ENCODE peak calls at places on chromosomes 6 and 20, in six cellular contexts. I is H1, S is IMR-90, D is neuronal stem cell, T is mesenchymal stem cell, L is trophoblast cell. Y is an unnamed sample.

GRCh38 chr20:9319687-9320384 is 194.6 kb upstream of the LAMP5 start:
- DNase-seq in I (no peak), S (no peak), D (no peak), T (peak), L (peak), Y (no peak)

GRCh38 chr20:47956261-47956995 is 171.1 kb upstream of the SULF2 start:
- DNase-seq in I (no peak), S (no peak), D (no peak), T (no peak), L (no peak), Y (no peak)

GRCh38 chr6:5205877-5206840 is 54.6 kb downstream of the LYRM4 start:
- DNase-seq in I (no peak), S (peak), D (no peak), T (peak), L (peak), Y (no peak)

GRCh38 chr20:19986419-19986818 is 30.7 kb upstream of the NAA20 start:
- DNase-seq in I (no peak), S (peak), D (no peak), T (peak), L (peak), Y (no peak)

GRCh38 chr6:163753430-163753829 is 338.9 kb downstream of the QKI start:
- DNase-seq in I (no peak), S (no peak), D (no peak), T (no peak), L (peak), Y (no peak)

GRCh38 chr6:145082359-145082758 is 653.0 kb downstream of the EPM2A start:
- DNase-seq in I (no peak), S (no peak), D (no peak), T (no peak), L (no peak), Y (no peak)

GRCh38 chr6:294656-295565 is 2.6 kb downstream of the DUSP22 start:
- DNase-seq in I (peak), S (no peak), D (no peak), T (no peak), L (no peak), Y (no peak)

GRCh38 chr20:6959900-6960312 is 192.4 kb downstream of the BMP2 start:
- DNase-seq in I (no peak), S (no peak), D (no peak), T (no peak), L (peak), Y (no peak)

GRCh38 chr6:41594326-41594725 is 43.9 kb upstream of the MDFI start:
- DNase-seq in I (no peak), S (no peak), D (no peak), T (no peak), L (no peak), Y (no peak)

GRCh38 chr20:23923891-23924435 is 44.4 kb upstream of the CST5 start:
- DNase-seq in I (no peak), S (no peak), D (no peak), T (no peak), L (no peak), Y (no peak)

GRCh38 chr6:18308070-18308735 is 43.9 kb upstream of the DEK start:
- DNase-seq in I (no peak), S (peak), D (no peak), T (peak), L (peak), Y (no peak)

GRCh38 chr6:164129218-164129617 is 714.7 kb downstream of the QKI start:
- DNase-seq in I (no peak), S (no peak), D (no peak), T (no peak), L (no peak), Y (no peak)

GRCh38 chr20:3563548-3564177 is 92.8 kb downstream of the ATRN start:
- DNase-seq in I (no peak), S (peak), D (peak), T (peak), L (peak), Y (no peak)

GRCh38 chr6:30163090-30163917 is at the start of gene TRIM15:
- DNase-seq in I (no peak), S (no peak), D (no peak), T (no peak), L (no peak), Y (peak)

GRCh38 chr6:144325232-144325631 is 40.1 kb downstream of the UTRN start:
- DNase-seq in I (no peak), S (no peak), D (no peak), T (no peak), L (no peak), Y (no peak)

GRCh38 chr6:35810831-35811698 is 5.9 kb downstream of the LHFPL5 start:
- DNase-seq in I (no peak), S (peak), D (no peak), T (peak), L (peak), Y (no peak)

GRCh38 chr6:159701413-159701999 is 8.5 kb upstream of the SOD2 start:
- DNase-seq in I (no peak), S (peak), D (no peak), T (peak), L (peak), Y (no peak)

GRCh38 chr6:104633125-104633524 is 226.6 kb downstream of the HACE1 start:
- DNase-seq in I (no peak), S (no peak), D (no peak), T (peak), L (no peak), Y (no peak)

GRCh38 chr20:53859684-53860083 is 210.7 kb downstream of the BCAS1 start:
- DNase-seq in I (no peak), S (no peak), D (no peak), T (no peak), L (no peak), Y (no peak)

GRCh38 chr20:59063358-59064213 is 21.0 kb upstream of the PRELID3B start:
- DNase-seq in I (no peak), S (peak), D (peak), T (peak), L (peak), Y (no peak)

GRCh38 chr20:7196481-7196880 is 429.0 kb downstream of the BMP2 start:
- DNase-seq in I (no peak), S (no peak), D (no peak), T (no peak), L (no peak), Y (no peak)

GRCh38 chr6:235763-236360 is 56.4 kb upstream of the DUSP22 start:
- DNase-seq in I (no peak), S (peak), D (no peak), T (peak), L (no peak), Y (no peak)

GRCh38 chr6:67199425-67199824 is 1435.7 kb upstream of the ADGRB3 start:
- DNase-seq in I (no peak), S (no peak), D (no peak), T (no peak), L (no peak), Y (no peak)

GRCh38 chr6:28648878-28649375 is 123.2 kb downstream of the GPX5 start:
- DNase-seq in I (peak), S (no peak), D (no peak), T (no peak), L (no peak), Y (no peak)

GRCh38 chr6:56573624-56574023 is 69.1 kb downstream of the DST start:
- DNase-seq in I (no peak), S (peak), D (no peak), T (peak), L (no peak), Y (no peak)

DNA sequence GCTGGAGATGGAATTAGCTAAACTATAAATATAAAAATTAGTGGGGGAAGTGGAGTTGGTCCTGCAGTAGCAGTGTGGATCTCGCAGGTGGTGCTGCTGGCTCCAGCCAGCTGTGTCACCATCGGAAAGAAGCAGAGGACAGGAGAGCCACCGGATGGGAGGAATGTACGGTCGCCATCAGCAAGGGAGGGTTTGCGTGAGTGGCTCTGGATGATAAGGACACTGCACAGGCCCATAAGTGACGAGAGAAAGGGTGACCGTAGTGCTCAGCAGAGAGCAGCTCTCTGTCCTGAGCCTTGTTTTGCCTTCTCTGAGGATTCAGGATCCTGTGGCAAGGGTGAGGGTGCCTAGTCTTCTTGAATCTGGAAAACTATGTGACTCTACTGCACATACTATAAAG is 378.7 kb downstream of the ZFAND3 start:
- DNase-seq in I (no peak), S (no peak), D (no peak), T (no peak), L (no peak), Y (no peak)
- H3K14ac ChIP-seq in I (no peak), S (no peak), D (no peak), T (no peak), L (no peak), Y (no peak)

DNA sequence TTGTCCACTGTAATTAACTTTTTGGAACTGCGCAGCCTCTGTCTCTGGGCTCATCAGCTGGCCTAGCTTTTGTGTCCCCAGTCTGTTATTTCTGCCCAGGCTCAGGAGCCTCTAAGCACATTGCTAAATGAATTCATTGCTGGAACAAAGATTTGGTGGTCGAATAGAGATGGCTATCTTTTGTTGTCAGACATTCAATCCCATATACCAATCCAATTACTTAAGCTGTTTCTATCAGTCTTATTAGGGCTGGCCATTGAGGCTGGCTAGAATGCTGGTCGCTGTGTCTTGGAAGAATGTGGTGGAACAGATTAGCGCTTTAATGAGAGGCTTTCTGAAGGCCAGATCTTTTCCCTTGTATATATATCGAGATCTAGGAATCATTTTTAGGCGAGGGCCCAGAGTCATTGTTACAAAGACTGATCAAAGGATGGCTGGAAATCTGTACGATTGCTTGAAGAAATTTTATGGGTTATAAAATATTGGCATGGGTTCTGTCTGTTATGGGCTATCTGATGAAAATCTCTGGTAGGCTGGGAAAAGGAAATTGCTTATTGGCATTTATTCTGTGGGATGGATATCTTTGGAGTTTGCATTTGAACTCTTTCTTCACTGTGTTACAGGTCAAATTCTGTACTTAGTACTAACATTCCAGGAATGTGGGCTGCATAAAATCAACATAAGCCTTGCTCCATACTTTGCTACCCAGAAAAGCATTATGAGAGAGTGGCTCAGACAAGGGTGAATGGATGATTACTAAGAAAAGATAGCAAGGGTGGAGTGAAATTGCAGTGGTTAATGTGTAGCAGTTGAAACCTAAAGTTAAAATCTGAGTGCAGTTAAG is 34.8 kb upstream of the JAG1 start:
- DNase-seq in I (no peak), S (peak), D (peak), T (peak), L (no peak), Y (no peak)
- H3K4me2 ChIP-seq in I (no peak), S (peak), D (peak), T (no peak), L (no peak), Y (no peak)

GRCh38 chr6:118982256-118982911 is 47.4 kb upstream of the MCM9 start:
- DNase-seq in I (no peak), S (no peak), D (no peak), T (no peak), L (no peak), Y (no peak)

GRCh38 chr6:118985123-118985830 is 50.3 kb upstream of the MCM9 start:
- DNase-seq in I (no peak), S (no peak), D (no peak), T (no peak), L (no peak), Y (no peak)

GRCh38 chr6:118984342-118984741 is 49.4 kb upstream of the MCM9 start:
- DNase-seq in I (no peak), S (no peak), D (no peak), T (no peak), L (no peak), Y (no peak)

GRCh38 chr6:118992186-118992795 is 57.3 kb upstream of the MCM9 start:
- DNase-seq in I (no peak), S (no peak), D (no peak), T (no peak), L (peak), Y (no peak)

DNA sequence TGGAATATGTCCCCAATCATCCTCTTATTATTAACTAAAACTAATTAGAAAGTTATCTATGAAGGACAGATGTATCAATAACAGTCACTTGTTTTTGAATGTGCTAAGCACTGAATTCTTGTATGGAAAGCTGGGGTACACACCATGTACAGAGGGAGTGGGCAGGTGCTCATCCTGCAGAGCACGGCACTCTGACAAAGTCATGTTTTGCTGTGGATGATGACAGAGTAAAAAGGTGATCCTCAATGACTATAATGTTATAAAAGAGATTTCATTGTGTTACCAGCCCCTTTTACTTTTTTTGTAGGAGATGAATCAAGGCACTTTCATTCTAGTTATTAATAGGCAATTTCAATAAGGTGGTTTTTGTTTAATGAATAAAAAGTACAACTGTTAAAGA is 51.4 kb upstream of the MCM9 start:
- DNase-seq in I (no peak), S (no peak), D (no peak), T (no peak), L (no peak), Y (no peak)
- H4K8ac ChIP-seq in I (no peak), S (no peak), D (no peak), T (no peak), L (no peak), Y (no peak)

DNA sequence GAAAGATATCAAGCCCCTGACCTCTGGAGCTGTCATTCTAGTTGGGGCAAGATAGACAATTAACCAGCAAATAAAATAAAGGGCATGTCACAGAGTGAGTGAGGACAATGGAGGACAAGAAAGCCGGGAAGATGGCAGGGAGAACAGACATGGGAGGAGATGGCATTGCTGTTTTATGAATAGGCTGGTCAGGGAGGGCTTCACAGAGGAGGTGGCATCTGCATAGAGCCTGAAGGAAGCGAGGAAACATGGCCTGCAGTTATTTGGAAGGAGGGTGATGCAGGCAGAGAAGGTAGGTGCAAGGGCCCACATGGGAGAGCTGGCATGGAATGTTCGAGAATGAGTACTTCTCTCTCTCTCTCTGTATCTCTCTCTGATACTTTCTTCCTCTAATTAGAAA is 63.7 kb downstream of the EFCAB8 start:
- DNase-seq in I (no peak), S (no peak), D (no peak), T (no peak), L (no peak), Y (no peak)
- H3K14ac ChIP-seq in I (no peak), S (no peak), D (no peak), T (no peak), L (no peak), Y (no peak)

DNA sequence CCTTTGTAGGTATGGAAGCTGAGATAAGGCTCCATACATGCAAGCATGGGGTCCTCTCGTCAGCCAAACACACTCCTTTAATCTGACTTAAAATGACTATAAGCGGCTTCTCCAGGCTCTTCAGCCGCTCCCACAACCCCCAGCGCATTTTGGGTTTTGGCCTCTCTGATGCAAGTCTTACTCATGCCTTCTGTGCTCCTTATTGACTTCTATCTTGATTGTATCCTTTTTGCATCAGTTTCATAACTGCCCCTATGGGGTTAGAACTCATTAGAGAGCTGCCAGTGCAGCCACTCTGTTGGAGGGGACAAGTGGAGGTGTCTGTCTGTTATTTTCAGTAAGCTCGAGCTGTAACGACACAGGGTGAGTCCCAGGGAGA is 70.1 kb upstream of the TAB2 start:
- DNase-seq in I (no peak), S (no peak), D (no peak), T (no peak), L (no peak), Y (no peak)
- H3K4me2 ChIP-seq in I (no peak), S (no peak), D (no peak), T (no peak), L (no peak), Y (no peak)

GRCh38 chr6:75379536-75379935 is 94.9 kb upstream of the TMEM30A start:
- DNase-seq in I (no peak), S (no peak), D (no peak), T (no peak), L (peak), Y (no peak)

GRCh38 chr6:75377386-75377785 is 92.8 kb upstream of the TMEM30A start:
- DNase-seq in I (no peak), S (no peak), D (no peak), T (no peak), L (no peak), Y (no peak)

GRCh38 chr6:75374913-75375530 is 90.4 kb upstream of the TMEM30A start:
- DNase-seq in I (peak), S (no peak), D (peak), T (no peak), L (no peak), Y (peak)

GRCh38 chr6:75378101-75378500 is 93.5 kb upstream of the TMEM30A start:
- DNase-seq in I (no peak), S (no peak), D (no peak), T (no peak), L (peak), Y (no peak)

GRCh38 chr6:75376347-75377024 is 91.9 kb upstream of the TMEM30A start:
- DNase-seq in I (no peak), S (peak), D (no peak), T (peak), L (peak), Y (no peak)
- H4K8ac ChIP-seq in I (no peak), S (peak), D (no peak), T (no peak), L (no peak), Y (no peak)

DNA sequence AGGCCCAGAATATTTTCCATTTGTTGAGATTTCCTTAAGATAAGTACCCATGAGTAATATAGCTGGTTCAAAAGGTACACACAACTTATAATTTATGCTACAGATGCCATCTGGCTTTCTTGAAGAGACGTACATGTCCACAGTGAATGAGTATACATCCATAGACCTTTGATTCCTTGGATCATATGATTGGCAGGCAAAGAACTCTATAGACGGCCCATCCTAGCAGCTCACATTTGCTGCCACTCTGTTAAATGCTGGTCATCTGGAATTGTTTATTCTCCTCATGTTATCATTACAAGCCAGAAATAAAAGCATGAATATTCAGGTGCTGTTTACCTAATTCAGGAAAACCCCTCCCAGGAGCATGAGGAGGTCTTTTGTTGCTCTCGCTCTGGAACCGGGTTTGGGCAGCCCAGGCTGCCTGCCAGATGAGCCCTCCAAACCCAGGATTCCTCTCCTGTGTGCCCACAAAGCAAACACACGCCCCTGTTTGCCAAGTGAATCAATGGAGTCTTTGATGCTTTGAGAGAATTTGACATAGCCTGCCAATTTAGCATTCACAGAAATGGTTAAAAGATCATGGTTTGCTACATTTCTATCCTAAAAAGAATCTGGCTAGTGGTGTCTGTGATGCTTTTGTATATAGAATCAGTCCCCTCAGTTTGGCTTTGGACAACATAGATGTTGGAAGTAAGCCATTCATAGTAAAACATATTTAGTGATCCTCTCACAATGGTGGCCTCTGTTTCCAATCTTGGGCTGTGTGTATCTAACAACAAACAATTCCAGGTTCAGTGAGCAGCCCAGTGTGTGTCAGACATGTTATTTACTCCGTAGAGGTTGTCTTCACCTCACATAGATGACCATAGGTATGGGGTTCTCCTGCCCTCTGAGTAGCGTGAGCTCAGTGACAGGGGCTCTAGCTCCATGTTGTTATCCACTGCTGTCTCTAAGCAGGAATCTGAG is 17.5 kb upstream of the PLCG1 start:
- DNase-seq in I (no peak), S (no peak), D (no peak), T (no peak), L (peak), Y (no peak)
- H3K14ac ChIP-seq in I (no peak), S (no peak), D (no peak), T (no peak), L (no peak), Y (no peak)

DNA sequence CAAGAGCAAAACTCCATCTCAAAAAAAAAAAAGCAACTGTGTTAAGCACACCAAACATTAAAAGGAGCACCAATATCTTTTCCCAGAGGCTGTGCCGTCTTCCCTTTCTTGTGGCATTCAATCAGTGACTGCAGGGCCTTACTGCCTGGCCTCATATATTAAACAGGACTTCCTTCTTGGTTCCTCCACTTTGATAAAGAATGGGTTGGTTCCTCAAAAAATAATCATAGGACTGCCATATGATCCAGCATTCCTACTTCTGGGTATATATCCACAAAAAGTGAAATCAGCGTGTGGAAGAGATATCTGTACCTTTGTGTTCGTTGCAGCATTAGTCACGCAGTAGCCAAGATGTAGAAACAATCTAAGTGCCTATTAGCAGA is 40.3 kb upstream of the GFOD1 start:
- DNase-seq in I (no peak), S (no peak), D (no peak), T (no peak), L (no peak), Y (no peak)
- H3K4me2 ChIP-seq in I (no peak), S (no peak), D (no peak), T (no peak), L (no peak), Y (no peak)

GRCh38 chr20:63707558-63708300 is at the start of the genes ARFRP1 and ZGPAT:
- DNase-seq in I (peak), S (peak), D (peak), T (peak), L (peak), Y (peak)
- H4K8ac ChIP-seq in I (peak), S (peak), D (peak), T (peak), L (peak), Y (no peak)

Y was measured in H9.